ENCODE peak calls at places on chromosome 1, in six cellular contexts. V is HTR-8/SVneo, E is left ventricle myocardium superior, Y is substantia nigra, X is LoVo, M is aorta. S is an unnamed sample.

GRCh38 chr1:214404154-214404553 is 123.2 kb downstream of the SMYD2 start:
- DNase-seq in X (no peak), V (peak), M (no peak), E (no peak), Y (no peak), S (no peak)

GRCh38 chr1:29590583-29591555 is 354.5 kb downstream of the PTPRU start:
- DNase-seq in V (peak), Y (no peak), M (no peak), X (no peak), E (no peak), S (no peak)

GRCh38 chr1:231943084-231943483 is 316.5 kb downstream of the DISC1 start:
- DNase-seq in V (no peak), E (no peak), Y (no peak), X (no peak), M (no peak), S (no peak)

GRCh38 chr1:175802407-175803123 is 59.2 kb upstream of the TNR start:
- DNase-seq in V (no peak), E (no peak), M (no peak), X (no peak), Y (no peak), S (no peak)

GRCh38 chr1:200040516-200041138 is 13.1 kb downstream of the NR5A2 start:
- DNase-seq in M (no peak), E (peak), Y (no peak), X (no peak), V (no peak), S (peak)

GRCh38 chr1:15246960-15247614 is at the start of gene FHAD1:
- DNase-seq in X (peak), Y (no peak), V (peak), E (peak), M (peak), S (peak)

GRCh38 chr1:234911787-234912186 is 216.8 kb downstream of the TOMM20 start:
- DNase-seq in V (no peak), M (no peak), Y (no peak), E (no peak), X (no peak), S (no peak)

GRCh38 chr1:55217226-55217996 is 2.2 kb upstream of the USP24 start:
- DNase-seq in M (no peak), E (no peak), V (no peak), X (peak), Y (no peak), S (no peak)

GRCh38 chr1:19892628-19893168 is 10.5 kb downstream of the OTUD3 start:
- DNase-seq in X (no peak), M (no peak), V (no peak), Y (no peak), E (no peak), S (no peak)

S was measured in HuH-7.5.